ENCODE peak calls at places on chromosomes 1 and 21, in five cellular contexts. M is WTC11, B is NB4, S is HCT116, T is HepG2. O is an unnamed sample.

GRCh38 chr1:172627702-172628101 is 31.2 kb upstream of the FASLG start:
- DNase-seq in M (no peak), B (no peak), S (no peak), T (no peak), O (no peak)

GRCh38 chr1:204819495-204819894 is 51.2 kb upstream of the NFASC start:
- DNase-seq in M (no peak), B (no peak), S (no peak), T (no peak), O (no peak)

GRCh38 chr1:46575300-46575699 is 23.9 kb upstream of the KNCN start:
- DNase-seq in M (no peak), B (no peak), S (no peak), T (no peak), O (no peak)

GRCh38 chr1:241817331-241817792 is 30.6 kb upstream of the EXO1 start:
- DNase-seq in M (no peak), B (no peak), S (no peak), T (no peak), O (no peak)

GRCh38 chr1:14913475-14914155 is 239.9 kb upstream of the TMEM51 start:
- DNase-seq in M (no peak), B (peak; percentile 9), S (no peak), T (no peak), O (no peak)

GRCh38 chr1:25083481-25084345 is 148.6 kb downstream of the SYF2 start:
- DNase-seq in M (no peak), B (no peak), S (no peak), T (no peak), O (no peak)

GRCh38 chr1:27192039-27192529 is 37.2 kb upstream of the SLC9A1 start:
- DNase-seq in M (no peak), B (peak; percentile 33), S (peak; percentile 54), T (peak; percentile 78), O (no peak)

GRCh38 chr1:55466343-55466742 is 251.2 kb upstream of the USP24 start:
- DNase-seq in M (no peak), B (no peak), S (no peak), T (no peak), O (no peak)

GRCh38 chr1:24117722-24118409 is 5.9 kb upstream of the MYOM3 start:
- DNase-seq in M (no peak), B (no peak), S (peak; percentile 10), T (peak; percentile 54), O (no peak)

GRCh38 chr21:42144221-42144620 is 73.1 kb downstream of the UMODL1 start:
- DNase-seq in M (no peak), B (no peak), S (no peak), T (no peak), O (no peak)

GRCh38 chr1:243798726-243799125 is 51.3 kb downstream of the AKT3 start:
- DNase-seq in M (no peak), B (no peak), S (peak; percentile 3), T (no peak), O (peak; percentile 7)

GRCh38 chr1:85582687-85583354 is 2.3 kb downstream of the CCN1 start:
- DNase-seq in M (no peak), B (no peak), S (no peak), T (no peak), O (peak; percentile 56)

GRCh38 chr1:109531205-109531779 is 8.4 kb upstream of the GPR61 start:
- DNase-seq in M (no peak), B (no peak), S (no peak), T (no peak), O (no peak)

GRCh38 chr1:172351761-172352161 is 68.7 kb upstream of the C1orf105 start:
- DNase-seq in M (no peak), B (no peak), S (no peak), T (no peak), O (peak; percentile 67)

GRCh38 chr1:158115126-158115525 is 65.6 kb upstream of the CD1D start:
- DNase-seq in M (no peak), B (no peak), S (no peak), T (no peak), O (no peak)

GRCh38 chr21:43004926-43005325 is 30.6 kb downstream of the PKNOX1 start:
- DNase-seq in M (no peak), B (no peak), S (no peak), T (no peak), O (no peak)

GRCh38 chr1:236168716-236169429 is 26.5 kb downstream of the GPR137B start:
- DNase-seq in M (peak; percentile 67), B (peak; percentile 43), S (no peak), T (peak; percentile 48), O (peak; percentile 44)

GRCh38 chr1:111736548-111737215 is 2.5 kb downstream of the INKA2 start:
- DNase-seq in M (no peak), B (no peak), S (no peak), T (no peak), O (peak; percentile 24)

GRCh38 chr1:64320470-64320869 is 117.0 kb downstream of the UBE2U start:
- DNase-seq in M (no peak), B (peak; percentile 70), S (no peak), T (no peak), O (peak; percentile 24)

GRCh38 chr1:218365600-218365999 is 20.5 kb downstream of the TGFB2 start:
- DNase-seq in M (no peak), B (no peak), S (no peak), T (no peak), O (no peak)

GRCh38 chr21:25506268-25506667 is 101.0 kb downstream of the MRPL39 start:
- DNase-seq in M (no peak), B (no peak), S (no peak), T (no peak), O (no peak)

GRCh38 chr1:165143437-165144065 is 213.0 kb downstream of the LMX1A start:
- DNase-seq in M (peak; percentile 75), B (peak; percentile 35), S (no peak), T (peak; percentile 6), O (no peak)

GRCh38 chr1:167791281-167792209 is 69.8 kb downstream of the MPZL1 start:
- DNase-seq in M (no peak), B (peak; percentile 91), S (no peak), T (no peak), O (no peak)

GRCh38 chr1:9230869-9231533 is 3.6 kb upstream of the H6PD start:
- DNase-seq in M (no peak), B (no peak), S (no peak), T (no peak), O (no peak)

GRCh38 chr1:241598234-241598633 is 41.9 kb downstream of the CHML start:
- DNase-seq in M (no peak), B (no peak), S (no peak), T (no peak), O (no peak)

GRCh38 chr1:112057736-112058135 is 68.3 kb upstream of the KCND3 start:
- DNase-seq in M (no peak), B (no peak), S (no peak), T (no peak), O (no peak)

GRCh38 chr1:185610954-185611353 is 123.2 kb upstream of the HMCN1 start:
- DNase-seq in M (no peak), B (peak; percentile 7), S (no peak), T (no peak), O (no peak)

GRCh38 chr1:201894343-201895119 is 5.8 kb downstream of the SHISA4 start:
- DNase-seq in M (peak; percentile 30), B (no peak), S (no peak), T (no peak), O (no peak)

GRCh38 chr1:62271932-62272728 is 47.1 kb downstream of the KANK4 start:
- DNase-seq in M (no peak), B (peak; percentile 31), S (no peak), T (no peak), O (no peak)

GRCh38 chr1:61079898-61080336 is 2.4 kb upstream of the NFIA start:
- DNase-seq in M (peak; percentile 74), B (peak; percentile 78), S (peak; percentile 69), T (peak; percentile 77), O (peak; percentile 82)

GRCh38 chr1:24939040-24939439 is 9.0 kb upstream of the RUNX3 start:
- DNase-seq in M (no peak), B (no peak), S (no peak), T (no peak), O (no peak)

GRCh38 chr1:86705633-86705985 is 1.2 kb downstream of the SH3GLB1 start:
- DNase-seq in M (no peak), B (no peak), S (no peak), T (no peak), O (no peak)

GRCh38 chr1:75625795-75626194 is 14.9 kb upstream of the SLC44A5 start:
- DNase-seq in M (no peak), B (peak; percentile 18), S (no peak), T (no peak), O (no peak)

GRCh38 chr1:42756956-42757891 is 9.6 kb downstream of the P3H1 start:
- DNase-seq in M (no peak), B (peak; percentile 73), S (peak; percentile 55), T (peak; percentile 70), O (peak; percentile 55)

GRCh38 chr1:203342192-203342940 is 8.6 kb downstream of the FMOD start:
- DNase-seq in M (peak; percentile 83), B (peak; percentile 44), S (peak; percentile 31), T (peak; percentile 46), O (peak; percentile 44)

GRCh38 chr1:40312238-40313205 is 4.6 kb downstream of the COL9A2 start:
- DNase-seq in M (no peak), B (peak; percentile 75), S (no peak), T (peak; percentile 20), O (no peak)

GRCh38 chr1:187003353-187003752 is 174.6 kb downstream of the PLA2G4A start:
- DNase-seq in M (no peak), B (no peak), S (no peak), T (no peak), O (no peak)

GRCh38 chr1:161994153-161994814 is 29.4 kb downstream of the OLFML2B start:
- DNase-seq in M (no peak), B (no peak), S (no peak), T (no peak), O (no peak)

GRCh38 chr21:46089285-46089684 is 8.6 kb upstream of the COL6A2 start:
- DNase-seq in M (no peak), B (no peak), S (no peak), T (no peak), O (no peak)
- TF ChIP-seq MAX in M (no peak), B (no peak), S (no peak), T (no peak), O (no peak)

DNA sequence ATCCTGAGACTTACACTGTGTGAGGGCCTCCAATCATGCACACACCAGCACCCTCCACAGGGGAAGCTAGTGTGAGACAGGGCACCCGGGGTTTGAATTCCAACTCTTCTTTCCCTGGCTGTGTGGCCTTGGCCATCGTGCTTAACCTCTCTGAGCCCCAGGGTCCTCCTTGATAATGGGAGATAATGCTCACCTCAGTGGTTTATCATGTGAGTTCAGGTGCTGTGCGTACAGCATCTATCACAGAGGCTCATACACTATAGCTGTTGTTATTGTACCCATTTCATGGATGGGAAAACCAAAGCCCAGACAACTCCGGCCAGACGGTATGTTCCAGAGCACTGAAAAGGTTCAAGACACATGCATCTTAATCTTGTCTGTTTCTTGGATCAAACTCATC is 16.0 kb upstream of the UBXN10 start:
- DNase-seq in M (no peak), B (no peak), S (no peak), T (no peak), O (no peak)
- TF ChIP-seq MAX in M (no peak), B (no peak), S (no peak), T (no peak), O (no peak)

GRCh38 chr1:59178803-59179202 is 118.1 kb upstream of the FGGY start:
- DNase-seq in M (no peak), B (no peak), S (no peak), T (no peak), O (no peak)
- TF ChIP-seq MAX in M (no peak), B (no peak), S (no peak), T (no peak), O (no peak)

GRCh38 chr1:211909385-211909784 is 78.8 kb upstream of the LPGAT1 start:
- DNase-seq in M (no peak), B (no peak), S (no peak), T (peak; percentile 49), O (no peak)
- TF ChIP-seq MAX in M (no peak), B (no peak), S (no peak), T (no peak), O (no peak)

GRCh38 chr1:11654571-11655262 is at the start of gene FBXO44:
- DNase-seq in M (peak; percentile 88), B (no peak), S (no peak), T (peak; percentile 62), O (no peak)
- TF ChIP-seq MAX in M (no peak), B (no peak), S (no peak), T (no peak), O (no peak)

O was measured in endothelial cell of umbilical vein.